ENCODE peak calls at places on chromosome 13, in eight cellular contexts. L, S, O, M, G, Z, R and N are unnamed samples.

GRCh38 chr13:77537302-77537919 is 1.9 kb downstream of the SCEL start:
- DNase-seq in L (peak), S (no peak), O (no peak), M (no peak), G (no peak), Z (no peak), R (no peak), N (no peak)

GRCh38 chr13:100184095-100184494 is 95.2 kb downstream of the PCCA start:
- DNase-seq in L (no peak), S (no peak), O (no peak), M (no peak), G (no peak), Z (no peak), R (no peak), N (no peak)

GRCh38 chr13:75787249-75787940 is 151.3 kb downstream of the LMO7 start:
- DNase-seq in L (peak), S (no peak), O (no peak), M (no peak), G (no peak), Z (no peak), R (no peak), N (no peak)

GRCh38 chr13:28558126-28558525 is 63.2 kb upstream of the FLT1 start:
- DNase-seq in L (peak), S (no peak), O (peak), M (no peak), G (peak), Z (no peak), R (no peak), N (no peak)

GRCh38 chr13:46643165-46643777 is 90.3 kb downstream of the LRCH1 start:
- DNase-seq in L (no peak), S (no peak), O (no peak), M (no peak), G (no peak), Z (no peak), R (no peak), N (no peak)

GRCh38 chr13:114152831-114153371 is 20.5 kb upstream of the RASA3 start:
- DNase-seq in L (no peak), S (no peak), O (no peak), M (no peak), G (peak), Z (no peak), R (no peak), N (no peak)

GRCh38 chr13:34748078-34748477 is 194.0 kb upstream of the NBEA start:
- DNase-seq in L (no peak), S (no peak), O (no peak), M (peak), G (no peak), Z (no peak), R (no peak), N (peak)

GRCh38 chr13:48232420-48233096 is 448 bp upstream of the ITM2B start:
- DNase-seq in L (no peak), S (no peak), O (no peak), M (no peak), G (no peak), Z (no peak), R (peak), N (peak)

GRCh38 chr13:111325146-111325890 is 4.9 kb downstream of the TEX29 start:
- DNase-seq in L (no peak), S (no peak), O (no peak), M (no peak), G (no peak), Z (no peak), R (no peak), N (no peak)

GRCh38 chr13:106348032-106348431 is 187.4 kb downstream of the EFNB2 start:
- DNase-seq in L (peak), S (no peak), O (no peak), M (no peak), G (no peak), Z (no peak), R (no peak), N (no peak)

GRCh38 chr13:49253997-49254396 is 6.3 kb downstream of the CDADC1 start:
- DNase-seq in L (no peak), S (no peak), O (no peak), M (no peak), G (no peak), Z (no peak), R (no peak), N (no peak)

GRCh38 chr13:94115054-94115453 is 364.4 kb downstream of the DCT start:
- DNase-seq in L (no peak), S (no peak), O (no peak), M (no peak), G (no peak), Z (no peak), R (no peak), N (no peak)

GRCh38 chr13:60226507-60226906 is 62.8 kb upstream of the DIAPH3 start:
- DNase-seq in L (peak), S (no peak), O (peak), M (no peak), G (peak), Z (no peak), R (no peak), N (no peak)

GRCh38 chr13:33072282-33072681 is 56.1 kb downstream of the KL start:
- DNase-seq in L (no peak), S (no peak), O (no peak), M (no peak), G (no peak), Z (no peak), R (no peak), N (no peak)

GRCh38 chr13:89465366-89465765 is 1794.2 kb downstream of the SLITRK5 start:
- DNase-seq in L (peak), S (no peak), O (peak), M (no peak), G (no peak), Z (no peak), R (no peak), N (no peak)

GRCh38 chr13:83065136-83065535 is 817.1 kb downstream of the SLITRK1 start:
- DNase-seq in L (peak), S (no peak), O (no peak), M (no peak), G (peak), Z (no peak), R (no peak), N (peak)

GRCh38 chr13:66933994-66934393 is 296.1 kb downstream of the PCDH9 start:
- DNase-seq in L (peak), S (no peak), O (no peak), M (no peak), G (no peak), Z (no peak), R (no peak), N (no peak)

GRCh38 chr13:33537691-33538090 is 252.1 kb upstream of the STARD13 start:
- DNase-seq in L (peak), S (no peak), O (no peak), M (no peak), G (no peak), Z (no peak), R (no peak), N (no peak)

GRCh38 chr13:27018230-27018875 is 153.3 kb downstream of the USP12 start:
- DNase-seq in L (no peak), S (no peak), O (no peak), M (no peak), G (no peak), Z (no peak), R (no peak), N (no peak)

GRCh38 chr13:99157046-99157445 is 43.6 kb upstream of the UBAC2 start:
- DNase-seq in L (no peak), S (no peak), O (no peak), M (no peak), G (no peak), Z (no peak), R (no peak), N (no peak)

GRCh38 chr13:105340061-105340606 is 1195.3 kb downstream of the EFNB2 start:
- DNase-seq in L (no peak), S (no peak), O (no peak), M (no peak), G (no peak), Z (no peak), R (no peak), N (no peak)

GRCh38 chr13:43786766-43787517 is at the start of gene ENOX1:
- DNase-seq in L (peak), S (peak), O (no peak), M (peak), G (no peak), Z (peak), R (no peak), N (peak)

GRCh38 chr13:105994340-105994739 is 541.1 kb downstream of the EFNB2 start:
- DNase-seq in L (no peak), S (no peak), O (no peak), M (no peak), G (no peak), Z (no peak), R (no peak), N (no peak)

GRCh38 chr13:44768775-44769578 is 192.8 kb upstream of the TSC22D1 start:
- DNase-seq in L (peak), S (no peak), O (no peak), M (no peak), G (no peak), Z (no peak), R (no peak), N (no peak)

GRCh38 chr13:37495046-37495445 is 103.5 kb downstream of the POSTN start:
- DNase-seq in L (no peak), S (no peak), O (no peak), M (no peak), G (no peak), Z (no peak), R (no peak), N (no peak)